ENCODE peak calls at places on chromosomes 16 and 17, in nine cellular contexts. K is H54, U is Peyer's patch, N is esophagus squamous epithelium, T is heart left ventricle, H is lower leg skin, G is endothelial cell of umbilical vein, M is GM12891, P is IMR-90. J is an unnamed sample.
A peak's percentile ranks its signal among the peaks of the same experiment; 100 is the strongest.

GRCh38 chr17:63842540-63843386 is at the start of gene SMARCD2:
- DNase-seq in K (peak; percentile 96), U (peak; percentile 99), N (peak; percentile 88), T (peak; percentile 100), H (peak; percentile 100), G (peak; percentile 99), M (peak; percentile 87), P (peak; percentile 99), J (peak; percentile 99)

GRCh38 chr17:63634163-63634562 is 11.9 kb downstream of the MAP3K3 start:
- DNase-seq in K (no peak), U (no peak), N (no peak), T (no peak), H (no peak), G (peak; percentile 83), M (no peak), P (peak; percentile 31), J (no peak)

GRCh38 chr16:68235105-68235881 is 634 bp downstream of the ESRP2 start:
- DNase-seq in K (no peak), U (peak; percentile 66), N (no peak), T (no peak), H (peak; percentile 90), G (no peak), M (no peak), P (no peak), J (no peak)

GRCh38 chr16:61829631-61830030 is 206.6 kb downstream of the CDH8 start:
- DNase-seq in K (no peak), U (no peak), N (no peak), T (no peak), H (no peak), G (no peak), M (no peak), P (no peak), J (no peak)

GRCh38 chr16:72921620-72922019 is 126.3 kb downstream of the ZFHX3 start:
- DNase-seq in K (no peak), U (no peak), N (no peak), T (no peak), H (no peak), G (no peak), M (no peak), P (peak; percentile 32), J (no peak)

GRCh38 chr17:62765351-62765750 is 42.8 kb downstream of the MARCHF10 start:
- DNase-seq in K (no peak), U (no peak), N (no peak), T (no peak), H (no peak), G (no peak), M (no peak), P (no peak), J (no peak)

GRCh38 chr16:67356372-67356771 is 29.8 kb downstream of the LRRC36 start:
- DNase-seq in K (no peak), U (no peak), N (no peak), T (no peak), H (no peak), G (no peak), M (no peak), P (no peak), J (no peak)

GRCh38 chr16:4623593-4623992 is 1.0 kb upstream of the MGRN1 start:
- DNase-seq in K (no peak), U (no peak), N (no peak), T (no peak), H (no peak), G (no peak), M (no peak), P (no peak), J (no peak)

GRCh38 chr17:82867763-82868325 is 28.0 kb upstream of the ZNF750 start:
- DNase-seq in K (no peak), U (no peak), N (no peak), T (no peak), H (no peak), G (no peak), M (no peak), P (no peak), J (no peak)
- TF ChIP-seq POLR2A in K (no peak), U (no peak), N (no peak), T (no peak), H (no peak), G (no peak), M (no peak), P (no peak), J (no peak)

GRCh38 chr17:69144621-69145255 is 3.0 kb upstream of the ABCA6 start:
- DNase-seq in K (no peak), U (no peak), N (no peak), T (no peak), H (no peak), G (no peak), M (no peak), P (no peak), J (no peak)

GRCh38 chr17:69147460-69147859 is 5.8 kb upstream of the ABCA6 start:
- DNase-seq in K (no peak), U (no peak), N (no peak), T (no peak), H (no peak), G (no peak), M (no peak), P (no peak), J (no peak)

GRCh38 chr17:69142473-69142802 is 743 bp upstream of the ABCA6 start:
- DNase-seq in K (no peak), U (no peak), N (no peak), T (no peak), H (no peak), G (peak; percentile 79), M (no peak), P (peak; percentile 33), J (no peak)

GRCh38 chr17:69143683-69144231 is 2.1 kb upstream of the ABCA6 start:
- DNase-seq in K (no peak), U (no peak), N (no peak), T (no peak), H (no peak), G (no peak), M (no peak), P (no peak), J (no peak)

DNA sequence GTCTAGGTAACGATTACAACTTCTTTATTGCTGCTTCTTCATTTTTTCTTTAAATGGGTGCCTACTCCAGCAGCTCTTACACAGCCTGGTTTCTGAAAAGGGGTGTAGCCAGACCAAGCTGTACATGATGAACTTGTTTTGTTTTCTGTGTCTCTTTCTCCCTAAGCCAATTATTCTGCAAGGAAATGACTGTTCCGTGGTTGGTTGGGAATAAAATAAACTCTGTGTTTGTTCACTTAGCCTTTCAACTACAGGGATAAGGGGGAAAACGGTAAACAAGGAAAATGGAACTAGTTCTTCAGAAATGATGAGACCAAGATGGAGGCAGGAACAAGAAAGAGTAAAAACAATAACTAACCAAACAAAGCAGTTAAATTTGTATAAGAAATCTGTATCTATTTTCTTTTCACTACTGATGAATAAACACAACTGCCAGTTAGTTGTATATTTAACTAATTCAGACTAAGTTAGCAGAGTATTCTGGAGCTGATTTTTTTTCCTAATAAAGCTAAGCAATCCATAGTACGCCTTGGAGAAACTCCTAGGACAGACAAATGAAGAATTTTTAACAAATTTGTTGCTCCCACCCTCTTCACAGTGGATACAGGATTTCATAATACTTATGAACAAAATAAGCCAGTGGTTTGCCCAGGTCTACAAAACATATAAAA is at the start of gene ABCA6:
- DNase-seq in K (no peak), U (no peak), N (no peak), T (no peak), H (no peak), G (peak; percentile 91), M (no peak), P (no peak), J (no peak)
- TF ChIP-seq POLR2A in K (no peak), U (no peak), N (no peak), T (peak; percentile 38), H (no peak), G (no peak), M (no peak), P (no peak), J (no peak)

DNA sequence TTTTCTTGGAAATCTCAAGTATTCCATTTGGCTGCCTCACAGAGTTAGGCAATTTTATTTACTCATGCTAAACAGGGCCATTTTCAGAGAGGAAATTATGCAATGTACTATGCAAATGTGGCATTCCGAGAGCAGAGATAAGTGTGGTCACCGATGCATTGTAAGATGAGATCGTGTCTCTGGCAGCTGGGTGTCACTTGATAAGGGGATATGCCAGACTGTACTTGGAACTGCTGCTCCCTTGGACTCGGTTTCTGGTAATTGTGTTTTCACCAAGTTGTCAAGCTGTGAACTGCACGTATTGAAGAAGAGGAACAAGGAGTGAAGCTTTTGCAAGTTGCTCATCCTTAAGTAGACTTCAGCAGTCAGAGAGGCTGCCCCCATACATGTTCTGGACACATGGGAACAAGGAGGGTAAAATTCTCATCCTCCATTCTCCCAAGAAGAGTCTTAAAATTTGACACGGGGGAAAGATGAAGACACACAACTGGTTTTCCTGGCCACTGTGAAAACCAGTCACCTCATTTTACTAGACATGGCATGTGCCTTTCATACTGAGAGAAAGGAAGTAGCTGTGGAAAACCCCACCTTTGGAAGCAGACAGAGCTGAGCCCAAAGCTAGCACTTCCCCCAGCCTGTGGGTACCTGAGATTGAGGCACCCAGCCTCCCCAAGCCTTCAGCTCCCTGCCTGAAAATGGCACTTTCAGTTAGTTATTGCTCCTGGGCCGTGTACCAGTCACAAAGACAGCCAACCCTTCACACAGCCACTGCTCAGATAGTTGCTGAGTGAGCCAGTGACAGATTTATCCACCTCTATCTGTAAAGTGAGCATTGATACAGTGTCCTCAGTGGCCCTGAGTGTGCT is 150.7 kb downstream of the SOCS1 start:
- DNase-seq in K (no peak), U (peak; percentile 79), N (no peak), T (no peak), H (no peak), G (peak; percentile 56), M (no peak), P (peak; percentile 98), J (peak; percentile 89)
- TF ChIP-seq POLR2A in K (no peak), U (no peak), N (no peak), T (no peak), H (no peak), G (no peak), M (peak; percentile 35), P (no peak), J (peak; percentile 37)

GRCh38 chr17:81700353-81701287 is 2.5 kb upstream of the MRPL12 start:
- DNase-seq in K (no peak), U (no peak), N (no peak), T (no peak), H (no peak), G (no peak), M (no peak), P (no peak), J (no peak)

GRCh38 chr17:81703747-81704654 is 834 bp downstream of the MRPL12 start:
- DNase-seq in K (no peak), U (no peak), N (no peak), T (no peak), H (no peak), G (no peak), M (no peak), P (no peak), J (peak; percentile 63)

GRCh38 chr17:81702934-81703746 is at the start of gene MRPL12:
- DNase-seq in K (peak; percentile 96), U (peak; percentile 96), N (peak; percentile 48), T (peak; percentile 95), H (peak; percentile 98), G (peak; percentile 93), M (peak; percentile 99), P (peak; percentile 89), J (peak; percentile 95)

GRCh38 chr17:81697261-81698044 is 5.7 kb upstream of the MRPL12 start:
- DNase-seq in K (no peak), U (no peak), N (no peak), T (no peak), H (no peak), G (no peak), M (no peak), P (no peak), J (no peak)

DNA sequence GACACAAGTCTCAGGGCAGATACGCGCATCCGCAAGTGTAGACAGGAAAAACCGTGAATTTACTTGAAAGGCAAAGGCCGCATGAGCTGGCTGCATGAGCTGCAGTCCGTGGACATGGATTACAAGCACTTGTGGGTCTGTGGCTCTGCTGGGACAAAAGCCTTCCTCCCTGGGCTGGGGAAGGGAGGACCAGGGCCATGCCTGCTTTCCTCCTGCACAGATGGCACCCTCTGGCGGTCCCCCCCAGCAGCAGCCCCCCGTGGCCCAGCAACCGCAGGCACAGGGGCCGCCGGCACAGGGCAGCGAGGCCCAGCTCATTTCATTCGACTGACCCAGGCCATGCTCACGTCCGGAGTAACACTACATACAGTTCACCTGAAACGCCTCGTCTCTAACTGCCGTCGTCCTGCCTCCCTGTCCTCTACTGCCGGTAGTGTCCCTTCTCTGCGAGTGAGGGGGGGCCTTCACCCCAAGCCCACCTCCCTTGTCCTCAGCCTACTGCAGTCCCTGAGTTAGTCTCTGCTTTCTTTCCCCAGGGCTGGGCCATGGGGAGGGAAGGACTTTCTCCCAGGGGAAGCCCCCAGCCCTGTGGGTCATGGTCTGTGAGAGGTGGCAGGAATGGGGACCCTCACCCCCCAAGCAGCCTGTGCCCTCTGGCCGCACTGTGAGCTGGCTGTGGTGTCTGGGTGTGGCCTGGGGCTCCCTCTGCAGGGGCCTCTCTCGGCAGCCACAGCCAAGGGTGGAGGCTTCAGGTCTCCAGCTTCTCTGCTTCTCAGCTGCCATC is 1.7 kb upstream of the MRPL12 start:
- DNase-seq in K (no peak), U (no peak), N (no peak), T (no peak), H (no peak), G (no peak), M (no peak), P (no peak), J (peak; percentile 72)
- TF ChIP-seq POLR2A in K (no peak), U (no peak), N (no peak), T (no peak), H (no peak), G (no peak), M (peak; percentile 59), P (no peak), J (no peak)